ENCODE peak calls at places on chromosomes 11 and 22, in four cellular contexts. X is SK-N-SH, P is K562, Z is GM12878. H is an unnamed sample.

GRCh38 chr22:33519974-33520903 is 400.0 kb downstream of the LARGE1 start:
- DNase-seq in X (no peak), P (no peak), Z (no peak), H (no peak)

GRCh38 chr11:819129-819931 is 616 bp downstream of the PNPLA2 start:
- DNase-seq in X (peak), P (peak), Z (no peak), H (peak)

GRCh38 chr11:129451524-129451923 is 75.9 kb downstream of the BARX2 start:
- DNase-seq in X (no peak), P (no peak), Z (no peak), H (no peak)

GRCh38 chr11:55172734-55173415 is 89.1 kb upstream of the TRIM48 start:
- DNase-seq in X (no peak), P (no peak), Z (no peak), H (no peak)

GRCh38 chr22:40491990-40492631 is 121.7 kb downstream of the SGSM3 start:
- DNase-seq in X (no peak), P (no peak), Z (peak), H (no peak)

GRCh38 chr22:27108425-27109114 is 451.2 kb downstream of the MIAT start:
- DNase-seq in X (peak), P (no peak), Z (no peak), H (no peak)

GRCh38 chr22:27129266-27129665 is 471.9 kb downstream of the MIAT start:
- DNase-seq in X (no peak), P (no peak), Z (no peak), H (no peak)

GRCh38 chr11:63858628-63859550 is 20.0 kb downstream of the MARK2 start:
- DNase-seq in X (no peak), P (peak), Z (no peak), H (no peak)

GRCh38 chr11:60985991-60986915 is 14.8 kb downstream of the CD6 start:
- DNase-seq in X (no peak), P (no peak), Z (no peak), H (no peak)

GRCh38 chr11:78418584-78419211 is 1.1 kb upstream of the GAB2 start:
- DNase-seq in X (no peak), P (no peak), Z (no peak), H (no peak)

GRCh38 chr11:78419327-78419726 is 1.7 kb upstream of the GAB2 start:
- DNase-seq in X (no peak), P (no peak), Z (no peak), H (no peak)

GRCh38 chr11:78417888-78418583 is 416 bp upstream of the GAB2 start:
- DNase-seq in X (peak), P (peak), Z (no peak), H (peak)

GRCh38 chr11:78420796-78421209 is 3.2 kb upstream of the GAB2 start:
- DNase-seq in X (peak), P (no peak), Z (no peak), H (no peak)

DNA sequence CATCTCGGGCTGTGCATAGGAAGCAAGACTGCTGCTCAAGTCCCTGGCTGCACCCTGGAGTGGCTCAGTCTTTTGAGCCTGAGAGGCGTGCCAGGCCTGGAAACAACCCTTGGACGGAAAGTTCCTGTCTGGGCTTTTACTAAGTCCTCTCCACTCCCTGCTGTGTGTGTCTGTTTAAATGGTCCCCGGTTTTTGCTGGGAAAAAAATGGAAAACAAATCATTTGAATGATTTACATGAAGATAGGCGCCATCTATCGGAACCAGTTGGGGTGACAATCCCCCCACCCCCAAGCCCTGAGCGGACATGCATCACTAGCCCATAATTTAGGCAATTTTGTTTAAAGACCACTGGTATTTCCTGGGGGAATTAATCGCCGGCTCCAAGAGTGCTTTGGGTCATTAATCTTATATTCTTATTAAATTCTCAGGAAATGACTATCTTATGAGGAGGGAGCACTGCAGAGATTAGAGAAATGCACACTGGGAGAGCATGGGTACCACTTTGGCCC is 2.7 kb upstream of the GAB2 start:
- DNase-seq in X (peak), P (no peak), Z (no peak), H (peak)
- TF ChIP-seq FOXM1 in X (peak), P (no peak), Z (no peak), H (no peak)

GRCh38 chr11:62482753-62483152 is 63.9 kb downstream of the AHNAK start:
- DNase-seq in X (no peak), P (no peak), Z (no peak), H (no peak)

GRCh38 chr11:62484352-62484751 is 62.3 kb downstream of the AHNAK start:
- DNase-seq in X (no peak), P (no peak), Z (no peak), H (no peak)

GRCh38 chr11:62477927-62478326 is 59.1 kb downstream of the SCGB1A1 start:
- DNase-seq in X (no peak), P (no peak), Z (no peak), H (no peak)

DNA sequence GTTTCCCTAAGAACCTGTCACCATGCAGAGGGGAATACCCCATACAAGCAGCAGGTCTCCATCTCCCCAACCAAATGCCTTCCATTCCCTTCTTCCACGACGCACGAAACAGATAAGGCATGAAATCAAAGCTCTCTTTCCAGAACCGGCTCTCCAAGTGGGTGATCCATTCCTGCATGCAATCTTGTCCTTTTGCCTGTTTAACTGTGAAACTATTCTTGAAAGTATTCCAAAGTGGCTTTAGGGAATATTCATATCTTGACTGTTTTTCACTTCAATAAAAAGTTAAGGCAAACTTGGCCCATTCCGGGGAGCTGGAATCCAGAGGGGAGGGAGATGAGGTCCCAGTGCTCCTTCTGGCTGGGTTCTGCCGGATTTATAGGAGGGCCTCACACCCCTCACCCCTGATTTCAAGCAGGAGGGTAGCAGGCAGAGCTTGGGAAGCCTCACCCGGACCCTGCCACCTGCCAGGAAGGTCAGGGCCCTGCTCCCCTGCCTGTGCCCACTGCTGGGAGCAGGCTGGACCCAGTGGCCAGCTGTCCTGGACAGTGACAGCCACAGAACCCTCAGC is 60.9 kb downstream of the SCGB1A1 start:
- DNase-seq in X (no peak), P (no peak), Z (no peak), H (no peak)
- TF ChIP-seq FOXM1 in X (no peak), P (no peak), Z (no peak), H (no peak)

GRCh38 chr11:114290503-114291239 is 5.5 kb upstream of the NNMT start:
- DNase-seq in X (no peak), P (no peak), Z (no peak), H (no peak)

GRCh38 chr11:114289779-114290178 is 6.4 kb upstream of the NNMT start:
- DNase-seq in X (no peak), P (no peak), Z (no peak), H (no peak)

GRCh38 chr11:114287154-114287553 is 9.0 kb upstream of the NNMT start:
- DNase-seq in X (no peak), P (no peak), Z (no peak), H (no peak)

GRCh38 chr11:114285599-114285998 is 10.6 kb upstream of the NNMT start:
- DNase-seq in X (no peak), P (no peak), Z (no peak), H (no peak)

GRCh38 chr11:114288139-114288538 is 8.1 kb upstream of the NNMT start:
- DNase-seq in X (no peak), P (no peak), Z (no peak), H (no peak)
- TF ChIP-seq FOXM1 in X (no peak), P (no peak), Z (no peak), H (no peak)

DNA sequence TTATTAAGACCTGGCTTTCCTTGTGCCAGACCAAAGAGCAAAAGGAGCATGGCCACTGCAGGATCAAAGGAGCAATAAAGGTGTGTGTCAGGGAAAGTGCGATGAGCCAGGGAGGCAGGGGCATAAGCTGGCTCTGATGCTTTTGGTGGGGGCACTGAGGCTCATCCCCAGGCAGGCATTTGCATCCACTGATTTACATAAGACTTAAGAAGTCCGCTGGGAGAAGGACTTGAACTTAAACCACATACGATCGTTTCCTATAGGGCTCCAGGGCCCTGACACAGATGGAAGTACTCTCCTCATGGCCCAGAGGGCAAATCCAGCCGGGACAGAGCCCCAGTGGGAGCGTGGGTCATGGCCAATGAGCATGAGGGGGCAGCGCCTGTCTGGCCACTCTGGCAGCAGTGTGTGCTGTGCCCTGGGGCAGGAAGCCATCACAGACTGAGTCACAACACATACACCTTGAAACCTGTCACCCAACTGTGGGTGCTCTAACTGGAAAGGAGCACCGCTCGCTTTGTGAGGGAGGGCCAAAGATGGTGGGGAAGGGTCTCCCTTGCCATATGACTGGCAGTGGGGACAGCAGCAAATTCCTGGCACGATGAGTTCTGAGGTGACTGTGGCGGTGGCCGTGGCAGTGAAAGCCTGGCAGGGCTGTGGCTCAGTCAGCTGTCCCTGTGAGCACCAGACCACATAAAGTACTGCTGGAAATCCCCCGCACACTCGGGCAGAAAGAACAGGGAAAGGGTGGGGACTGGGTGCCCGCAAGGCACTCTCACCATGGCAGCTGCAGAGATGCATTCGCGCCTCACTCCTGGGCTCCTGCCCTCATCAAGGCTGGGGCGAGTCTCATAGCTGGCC is 79.4 kb upstream of the LMO1 start:
- DNase-seq in X (peak), P (no peak), Z (peak), H (no peak)
- TF ChIP-seq FOXM1 in X (no peak), P (no peak), Z (no peak), H (no peak)

DNA sequence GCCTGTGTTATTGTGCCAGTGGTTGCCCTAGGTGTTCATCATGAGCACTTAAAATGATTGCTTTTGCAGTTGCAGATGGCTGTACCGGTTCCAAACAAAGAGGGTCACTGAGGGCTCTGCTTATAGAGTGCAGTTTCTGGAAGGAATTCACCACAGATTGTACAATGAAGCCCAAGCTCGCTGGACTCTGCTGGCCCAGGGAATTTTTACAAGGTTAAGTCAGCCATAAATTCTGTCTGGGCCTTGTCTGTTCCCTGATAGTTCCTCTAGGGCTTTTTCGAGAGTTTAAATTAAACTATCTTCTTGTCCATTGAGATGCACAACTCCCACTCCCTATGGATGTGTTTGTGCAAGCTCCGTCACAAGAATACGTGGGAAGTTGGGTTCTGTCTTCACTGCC is 153.7 kb upstream of the TTC12 start:
- DNase-seq in X (no peak), P (no peak), Z (no peak), H (no peak)
- TF ChIP-seq FOXM1 in X (no peak), P (no peak), Z (no peak), H (no peak)

GRCh38 chr11:111776398-111777093 is 10.4 kb upstream of the PPP2R1B start:
- DNase-seq in X (no peak), P (no peak), Z (peak), H (no peak)

GRCh38 chr11:111777094-111778046 is 11.2 kb upstream of the PPP2R1B start:
- DNase-seq in X (peak), P (peak), Z (peak), H (peak)

GRCh38 chr11:111778047-111778558 is 11.9 kb upstream of the PPP2R1B start:
- DNase-seq in X (no peak), P (no peak), Z (no peak), H (no peak)

GRCh38 chr11:111772535-111772934 is 6.3 kb upstream of the PPP2R1B start:
- DNase-seq in X (no peak), P (no peak), Z (no peak), H (no peak)

GRCh38 chr11:111775024-111775710 is 9.0 kb upstream of the PPP2R1B start:
- DNase-seq in X (no peak), P (no peak), Z (no peak), H (no peak)
- TF ChIP-seq FOXM1 in X (no peak), P (no peak), Z (no peak), H (no peak)

DNA sequence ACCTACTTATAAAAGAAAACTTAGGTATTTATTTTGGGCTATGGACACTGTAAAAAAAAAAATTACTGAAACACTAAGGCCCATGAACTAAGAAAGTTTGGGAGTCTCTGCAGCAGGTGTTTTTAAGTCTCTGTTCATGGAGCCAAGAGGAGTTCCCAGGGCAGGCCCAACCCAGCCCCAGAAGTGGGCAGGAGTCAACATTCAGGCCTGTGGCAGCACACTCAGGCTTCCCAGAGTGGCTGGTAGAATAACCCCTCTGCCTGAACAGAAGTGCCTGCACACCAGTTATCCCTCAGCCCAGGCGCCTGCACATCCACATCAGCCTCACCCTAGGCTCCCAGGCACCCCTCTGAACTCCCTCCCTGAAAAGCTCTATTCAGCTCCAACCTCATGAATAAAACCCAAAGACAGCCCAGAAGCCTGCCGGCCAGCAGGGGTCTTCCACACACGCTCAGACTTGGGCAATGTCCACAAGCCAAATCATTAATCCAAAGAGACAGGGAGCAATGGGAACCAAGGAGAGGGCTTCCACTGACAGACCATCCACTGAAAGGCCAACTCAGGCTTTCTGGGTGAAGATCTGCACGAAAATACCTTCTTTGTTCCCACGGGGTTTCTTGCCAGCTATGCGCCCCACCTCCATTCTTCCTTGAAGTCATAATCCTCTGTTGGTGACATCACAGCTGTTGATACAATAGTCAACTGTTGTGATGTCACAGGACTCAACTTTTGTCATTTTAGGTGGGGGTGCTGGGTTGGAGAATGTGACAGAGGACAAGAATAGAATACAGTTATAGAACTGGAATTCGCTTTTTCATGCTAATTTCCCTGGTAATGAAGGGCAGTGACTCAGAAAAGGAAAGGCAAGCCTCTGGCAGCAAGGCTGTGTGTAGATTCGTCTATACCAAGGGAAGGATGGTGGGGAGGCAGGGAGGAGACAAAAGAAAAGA is 83.7 kb downstream of the RPL27A start:
- DNase-seq in X (no peak), P (no peak), Z (no peak), H (no peak)
- TF ChIP-seq FOXM1 in X (no peak), P (no peak), Z (no peak), H (no peak)

GRCh38 chr11:117497206-117497951 is 169.7 kb downstream of the CEP164 start:
- DNase-seq in X (no peak), P (no peak), Z (no peak), H (no peak)
- TF ChIP-seq FOXM1 in X (no peak), P (no peak), Z (no peak), H (no peak)